ENCODE peak calls at places on chromosomes 13 and 19, in four cellular contexts. U is pancreas; Q is activated T-cell treated with anti-CD3 and anti-CD28 coated beads, Interleukin-2, amount 50 U/mL, for 4 hours; W is H9. C is an unnamed sample.

GRCh38 chr13:44298314-44298713 is 75.3 kb upstream of the SERP2 start:
- DNase-seq in U (no peak), Q (no peak), W (no peak), C (no peak)

GRCh38 chr19:3420244-3420755 is 53.9 kb downstream of the NFIC start:
- DNase-seq in U (no peak), Q (no peak), W (no peak), C (no peak)

GRCh38 chr19:38434549-38435051 is 1.1 kb downstream of the RYR1 start:
- DNase-seq in U (peak), Q (no peak), W (peak), C (peak)

GRCh38 chr19:29060833-29061364 is 152.1 kb downstream of the UQCRFS1 start:
- DNase-seq in U (no peak), Q (no peak), W (no peak), C (no peak)

GRCh38 chr19:3664879-3665642 is 35.2 kb downstream of the PIP5K1C start:
- DNase-seq in U (no peak), Q (no peak), W (no peak), C (no peak)

GRCh38 chr19:2315818-2316353 is 7.9 kb upstream of the LINGO3 start:
- DNase-seq in U (peak), Q (no peak), W (peak), C (peak)

GRCh38 chr19:54420383-54421168 is 5.3 kb downstream of the TTYH1 start:
- DNase-seq in U (peak), Q (no peak), W (peak), C (peak)

GRCh38 chr13:101018720-101019119 is 344.1 kb upstream of the TMTC4 start:
- DNase-seq in U (no peak), Q (no peak), W (no peak), C (peak)

GRCh38 chr13:111006508-111007031 is 91.7 kb upstream of the ANKRD10 start:
- DNase-seq in U (peak), Q (no peak), W (no peak), C (no peak)

GRCh38 chr13:74825170-74825948 is 656.6 kb downstream of the TBC1D4 start:
- DNase-seq in U (no peak), Q (no peak), W (no peak), C (no peak)

GRCh38 chr19:6811906-6812305 is 39.4 kb downstream of the VAV1 start:
- DNase-seq in U (no peak), Q (no peak), W (peak), C (no peak)

GRCh38 chr13:99909836-99910619 is 61.5 kb downstream of the ZIC5 start:
- DNase-seq in U (peak), Q (no peak), W (no peak), C (no peak)

GRCh38 chr19:51391073-51391611 is 751 bp upstream of the C19orf84 start:
- DNase-seq in U (no peak), Q (no peak), W (no peak), C (no peak)

GRCh38 chr13:99086869-99087129 is 108.9 kb upstream of the DOCK9 start:
- DNase-seq in U (peak), Q (peak), W (peak), C (no peak)

GRCh38 chr13:110538632-110539031 is 22.9 kb downstream of the RAB20 start:
- DNase-seq in U (peak), Q (no peak), W (no peak), C (no peak)

GRCh38 chr19:12065100-12065538 is 588 bp downstream of the ZNF844 start:
- DNase-seq in U (peak), Q (no peak), W (no peak), C (no peak)

GRCh38 chr19:51477343-51477742 is 996 bp upstream of the CEACAM18 start:
- DNase-seq in U (no peak), Q (no peak), W (no peak), C (no peak)

GRCh38 chr13:112652512-112653458 is 37.1 kb upstream of the ATP11A start:
- DNase-seq in U (no peak), Q (no peak), W (no peak), C (no peak)

GRCh38 chr19:17289489-17289888 is 7.8 kb downstream of the ANKLE1 start:
- DNase-seq in U (no peak), Q (no peak), W (peak), C (peak)

GRCh38 chr19:14352526-14352925 is 28.7 kb upstream of the ADGRE5 start:
- DNase-seq in U (no peak), Q (no peak), W (no peak), C (no peak)

GRCh38 chr19:11506101-11506555 is 489 bp upstream of the ZNF653 start:
- DNase-seq in U (no peak), Q (no peak), W (no peak), C (no peak)

GRCh38 chr13:51502206-51502651 is 49.4 kb upstream of the INTS6 start:
- DNase-seq in U (no peak), Q (no peak), W (no peak), C (no peak)